ENCODE peak calls at places on chromosomes 2 and 18, in nine cellular contexts. T is mesenchymal stem cell, U is psoas muscle, R is foreskin keratinocyte, V is GM23248, F is upper lobe of right lung, J is mucosa of descending colon, Z is H1, H is Karpas-422. S is an unnamed sample. For H3K4me1, the result is how much of the 10 kb centered on the place peaks cover.

GRCh38 chr2:221810216-221810615 is 238.1 kb upstream of the EPHA4 start:
- DNase-seq in Z (no peak), R (no peak), F (no peak), U (no peak), V (no peak), H (no peak), J (no peak), T (no peak), S (no peak)

GRCh38 chr18:59033361-59033760 is 106.3 kb upstream of the SEC11C start:
- DNase-seq in U (no peak), J (no peak), T (peak), R (peak), Z (peak), F (no peak), H (peak), V (no peak), S (no peak)

GRCh38 chr2:73832905-73833304 is 4.1 kb downstream of the STAMBP start:
- DNase-seq in U (no peak), H (peak), T (no peak), R (peak), J (no peak), Z (no peak), V (no peak), F (no peak), S (no peak)

GRCh38 chr2:37599688-37600525 is 71.5 kb downstream of the CDC42EP3 start:
- DNase-seq in V (no peak), J (peak), H (no peak), Z (no peak), R (no peak), U (no peak), F (peak), T (no peak), S (no peak)

GRCh38 chr2:218294430-218294999 is 2.2 kb upstream of the TMBIM1 start:
- DNase-seq in J (no peak), Z (no peak), V (no peak), R (peak), H (no peak), F (no peak), T (no peak), U (no peak), S (no peak)

GRCh38 chr2:122061206-122061605 is 305.8 kb downstream of the TSN start:
- DNase-seq in H (no peak), V (no peak), F (no peak), R (no peak), T (no peak), Z (no peak), U (no peak), J (no peak), S (no peak)

GRCh38 chr18:22728481-22729105 is 204.5 kb upstream of the RBBP8 start:
- DNase-seq in Z (no peak), J (no peak), U (no peak), V (no peak), R (no peak), F (no peak), T (no peak), H (no peak), S (no peak)

GRCh38 chr18:48477353-48477752 is 61.5 kb upstream of the CTIF start:
- DNase-seq in F (no peak), U (no peak), H (no peak), R (no peak), J (no peak), T (no peak), V (no peak), Z (no peak), S (no peak)

GRCh38 chr2:240565267-240566202 is 2.7 kb upstream of the RNPEPL1 start:
- DNase-seq in Z (peak), U (peak), F (peak), T (peak), J (peak), R (peak), V (peak), H (peak), S (no peak)

GRCh38 chr2:234587341-234588053 is 90.6 kb upstream of the ARL4C start:
- DNase-seq in V (no peak), Z (no peak), R (no peak), J (no peak), F (no peak), U (no peak), T (peak), H (no peak), S (no peak)

GRCh38 chr2:199485732-199486335 is 28.1 kb upstream of the SATB2 start:
- DNase-seq in J (peak), Z (peak), F (no peak), T (peak), R (no peak), H (peak), U (peak), V (peak), S (no peak)

GRCh38 chr18:62778976-62779869 is 63.9 kb downstream of the PHLPP1 start:
- DNase-seq in V (no peak), H (no peak), U (no peak), Z (no peak), J (no peak), R (no peak), T (no peak), F (no peak), S (no peak)

GRCh38 chr2:216139884-216140283 is 30.7 kb downstream of the XRCC5 start:
- DNase-seq in J (peak), Z (no peak), V (peak), U (no peak), R (no peak), T (no peak), F (no peak), H (peak), S (no peak)

GRCh38 chr18:64119916-64120315 is 29.0 kb downstream of the LINC00305 start:
- DNase-seq in V (peak), J (no peak), F (no peak), U (no peak), T (no peak), H (peak), Z (no peak), R (no peak), S (no peak)

GRCh38 chr18:10767658-10768057 is 241.8 kb downstream of the NAPG start:
- DNase-seq in V (no peak), F (no peak), U (no peak), R (no peak), Z (no peak), J (no peak), T (no peak), H (no peak), S (no peak)

GRCh38 chr2:240182966-240183365 is 42.5 kb upstream of the OTOS start:
- DNase-seq in F (peak), R (no peak), T (no peak), V (no peak), J (no peak), U (no peak), Z (no peak), H (no peak), S (no peak)

GRCh38 chr2:106119074-106119473 is 75.0 kb downstream of the UXS1 start:
- DNase-seq in Z (no peak), U (no peak), F (no peak), J (no peak), V (no peak), R (no peak), T (no peak), H (no peak), S (no peak)

GRCh38 chr2:157182834-157183396 is 74.6 kb upstream of the GALNT5 start:
- DNase-seq in Z (no peak), R (peak), T (peak), U (no peak), F (no peak), V (peak), J (no peak), H (no peak), S (no peak)

GRCh38 chr2:176068037-176068832 is 15.5 kb downstream of the EVX2 start:
- DNase-seq in U (no peak), F (no peak), V (no peak), Z (peak), T (no peak), J (no peak), R (no peak), H (no peak), S (no peak)

GRCh38 chr18:13762690-13763439 is 36.4 kb downstream of the RNMT start:
- DNase-seq in R (no peak), U (no peak), V (no peak), Z (no peak), T (no peak), H (no peak), J (no peak), F (no peak), S (no peak)

GRCh38 chr2:191521608-191522208 is 156.2 kb upstream of the NABP1 start:
- DNase-seq in T (peak), H (peak), Z (no peak), V (peak), U (no peak), R (peak), F (no peak), J (no peak), S (no peak)

GRCh38 chr2:27019459-27020336 is 13.1 kb upstream of the TMEM214 start:
- DNase-seq in V (no peak), F (no peak), U (peak), H (no peak), T (peak), J (no peak), Z (no peak), R (no peak), S (no peak)

GRCh38 chr18:39969813-39970494 is 1985.1 kb upstream of the PIK3C3 start:
- DNase-seq in H (no peak), J (no peak), F (no peak), R (peak), Z (no peak), U (no peak), T (no peak), V (no peak), S (no peak)

GRCh38 chr2:201122276-201122675 is 6.3 kb downstream of the CFLAR start:
- DNase-seq in R (no peak), F (no peak), H (peak), T (no peak), J (no peak), U (peak), V (peak), Z (no peak), S (no peak)

GRCh38 chr2:200136655-200137054 is 169.8 kb upstream of the SPATS2L start:
- DNase-seq in T (no peak), U (no peak), F (no peak), J (no peak), R (no peak), Z (peak), H (no peak), V (no peak), S (no peak)

GRCh38 chr2:239947361-239948045 is 77.6 kb downstream of the NDUFA10 start:
- DNase-seq in J (no peak), U (peak), R (no peak), F (peak), V (no peak), T (no peak), Z (no peak), H (no peak), S (no peak)

GRCh38 chr18:26710460-26711096 is 154.9 kb downstream of the AQP4 start:
- DNase-seq in Z (no peak), R (no peak), H (no peak), T (no peak), F (no peak), U (no peak), J (no peak), V (no peak), S (no peak)

GRCh38 chr18:34803877-34804276 is 93.8 kb downstream of the DTNA start:
- DNase-seq in R (no peak), V (no peak), U (no peak), T (no peak), F (no peak), Z (no peak), H (no peak), J (no peak), S (no peak)

GRCh38 chr2:33134086-33134763 is 187.5 kb downstream of the LTBP1 start:
- DNase-seq in V (peak), T (peak), U (peak), Z (no peak), J (peak), H (no peak), R (peak), F (no peak), S (no peak)

GRCh38 chr2:13046557-13047165 is 329.9 kb downstream of the TRIB2 start:
- DNase-seq in J (no peak), Z (no peak), F (no peak), T (peak), R (no peak), H (peak), U (no peak), V (peak), S (no peak)

GRCh38 chr2:168515502-168515901 is 59.4 kb downstream of the CERS6 start:
- DNase-seq in T (peak), J (no peak), V (peak), Z (no peak), F (no peak), U (no peak), H (no peak), R (peak), S (no peak)

GRCh38 chr18:1663879-1664705 is 759.4 kb downstream of the ADCYAP1 start:
- DNase-seq in F (peak), U (peak), V (peak), Z (peak), J (peak), H (peak), R (no peak), T (no peak), S (peak)

GRCh38 chr2:120432976-120433815 is 87.3 kb downstream of the INHBB start:
- DNase-seq in R (no peak), V (no peak), Z (peak), H (no peak), U (no peak), T (no peak), F (no peak), J (no peak), S (no peak)

GRCh38 chr18:21243041-21243431 is 1.0 kb downstream of the GREB1L start:
- DNase-seq in F (no peak), Z (peak), J (no peak), R (peak), U (no peak), H (no peak), T (peak), V (peak), S (no peak)

GRCh38 chr2:52396836-52397235 is 1364.9 kb upstream of the NRXN1 start:
- DNase-seq in V (no peak), H (no peak), F (no peak), T (no peak), U (no peak), J (no peak), R (no peak), Z (no peak), S (no peak)

GRCh38 chr2:126220336-126220735 is 435.6 kb upstream of the GYPC start:
- DNase-seq in H (no peak), R (no peak), T (peak), U (no peak), V (no peak), F (no peak), Z (no peak), J (no peak), S (no peak)

GRCh38 chr18:29823671-29824070 is 1218.9 kb downstream of the DSC3 start:
- DNase-seq in V (peak), R (peak), U (no peak), Z (no peak), J (no peak), F (no peak), T (no peak), H (no peak), S (no peak)

DNA sequence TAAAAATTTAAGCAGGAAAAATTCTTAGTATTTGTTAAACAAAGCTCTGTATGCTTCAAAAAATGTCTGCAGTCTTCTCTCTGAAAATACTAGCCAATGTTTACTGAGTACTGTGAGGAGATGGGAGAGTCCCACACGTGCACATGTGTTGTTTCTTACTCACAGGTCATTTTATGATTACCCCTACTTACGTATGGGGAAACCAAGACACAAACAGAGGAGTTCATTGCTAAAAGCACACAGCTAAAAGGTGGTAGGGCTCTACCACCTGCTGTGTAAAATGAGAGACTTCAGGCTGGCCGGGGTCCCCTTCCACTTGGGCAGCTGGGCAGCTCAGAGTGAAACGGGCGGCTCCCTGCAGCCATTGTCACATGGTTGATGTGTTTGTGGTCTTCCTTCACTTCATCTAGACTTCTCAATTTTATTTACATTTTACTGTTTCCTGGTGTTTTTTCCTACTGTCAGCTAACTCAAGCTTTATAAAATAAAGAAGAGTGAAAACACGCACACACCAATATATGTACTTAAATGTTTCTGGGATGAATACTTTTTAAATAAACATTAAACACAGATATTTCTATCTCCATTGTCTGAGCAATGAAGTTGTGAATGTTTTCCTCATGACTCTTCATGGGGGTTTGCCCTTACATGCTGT is 71.2 kb downstream of the MBP start:
- DNase-seq in T (no peak), R (no peak), H (no peak), V (no peak), Z (no peak), F (no peak), U (no peak), J (no peak), S (no peak)
- H3K4me1 ChIP-seq in T (under half), R (under half), H (half or more), V (under half), Z (under half), F (half or more), U (under half), J (under half), S (under half)

GRCh38 chr18:36464126-36464651 is 166.7 kb downstream of the FHOD3 start:
- DNase-seq in H (peak), V (no peak), Z (peak), J (no peak), U (no peak), R (no peak), T (no peak), F (no peak), S (no peak)
- H3K4me1 ChIP-seq in H (under half), V (under half), Z (under half), J (under half), U (under half), R (under half), T (under half), F (under half), S (under half)

GRCh38 chr18:44508474-44508873 is 172.2 kb upstream of the SETBP1 start:
- DNase-seq in F (no peak), J (no peak), Z (no peak), H (no peak), R (no peak), U (no peak), V (no peak), T (no peak), S (no peak)
- H3K4me1 ChIP-seq in F (under half), J (under half), Z (under half), H (under half), R (under half), U (under half), V (under half), T (under half), S (under half)

GRCh38 chr2:8606649-8607550 is 75.0 kb upstream of the ID2 start:
- DNase-seq in T (no peak), Z (no peak), V (no peak), J (no peak), R (no peak), H (no peak), F (peak), U (no peak), S (no peak)
- H3K4me1 ChIP-seq in T (under half), Z (under half), V (under half), J (under half), R (under half), H (under half), F (under half), U (under half), S (under half)

DNA sequence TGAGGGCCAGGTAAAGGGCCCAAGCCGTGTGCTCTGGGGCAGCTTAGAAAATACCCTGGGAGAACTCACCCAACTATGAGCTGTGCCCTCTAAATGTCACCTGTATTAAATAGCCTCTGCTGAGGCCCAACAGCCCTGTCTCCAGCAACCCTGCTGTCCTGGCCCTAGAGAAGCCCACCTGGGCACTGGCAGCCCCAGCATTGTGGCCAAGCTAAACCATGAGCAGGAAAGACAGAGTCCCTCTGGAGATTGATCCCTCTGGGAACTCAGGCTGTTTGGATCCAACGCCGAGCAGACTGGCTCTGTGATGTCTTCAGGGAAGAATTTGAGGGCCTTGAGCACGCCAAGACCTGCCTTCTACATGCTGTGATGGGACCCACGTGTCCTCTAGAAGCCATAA is 126.5 kb downstream of the TTC32 start:
- DNase-seq in T (no peak), J (no peak), H (no peak), Z (no peak), V (peak), U (no peak), R (peak), F (no peak), S (no peak)
- H3K4me1 ChIP-seq in T (under half), J (under half), H (under half), Z (under half), V (under half), U (under half), R (under half), F (under half), S (under half)

DNA sequence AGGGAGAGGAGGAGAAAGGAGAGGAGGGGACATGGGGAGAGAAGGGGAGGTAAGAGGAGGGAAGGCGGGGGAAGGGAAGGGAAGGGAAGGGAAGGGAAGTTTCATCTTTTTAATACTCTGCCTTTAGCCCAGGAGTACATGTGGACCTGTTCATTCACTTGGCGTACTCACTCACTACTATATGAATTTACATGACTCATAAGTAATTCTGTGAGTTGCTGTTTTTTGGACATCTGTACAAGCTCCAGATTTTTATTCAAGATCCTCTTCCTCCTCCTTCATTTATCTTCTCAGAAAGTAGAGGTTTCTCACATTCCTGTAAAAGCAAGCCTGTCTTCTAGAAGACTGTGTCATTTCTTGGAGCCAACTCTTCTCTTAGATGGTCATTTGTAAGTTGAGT is 84.6 kb downstream of the RDH14 start:
- DNase-seq in J (no peak), F (no peak), T (no peak), Z (no peak), V (peak), U (no peak), R (no peak), H (no peak), S (no peak)
- H3K4me1 ChIP-seq in J (under half), F (under half), T (under half), Z (under half), V (under half), U (under half), R (under half), H (under half), S (under half)

GRCh38 chr18:9109523-9109922 is 7.0 kb downstream of the NDUFV2 start:
- DNase-seq in U (no peak), Z (no peak), H (no peak), V (peak), J (no peak), F (no peak), R (no peak), T (peak), S (no peak)
- H3K4me1 ChIP-seq in U (half or more), Z (under half), H (under half), V (half or more), J (half or more), F (half or more), R (under half), T (under half), S (under half)

GRCh38 chr2:177175917-177176668 is 36.5 kb upstream of the HNRNPA3 start:
- DNase-seq in J (no peak), T (no peak), V (no peak), H (no peak), U (no peak), R (peak), Z (no peak), F (no peak), S (no peak)

GRCh38 chr2:177169810-177170514 is 42.6 kb upstream of the HNRNPA3 start:
- DNase-seq in T (no peak), H (no peak), U (no peak), F (peak), V (no peak), R (peak), J (no peak), Z (no peak), S (no peak)

GRCh38 chr2:177172034-177172880 is 40.3 kb upstream of the HNRNPA3 start:
- DNase-seq in V (peak), U (no peak), R (peak), Z (no peak), F (no peak), H (no peak), J (no peak), T (peak), S (no peak)

GRCh38 chr2:177174456-177174855 is 38.1 kb upstream of the HNRNPA3 start:
- DNase-seq in U (no peak), F (no peak), R (no peak), V (peak), H (no peak), T (no peak), J (no peak), Z (no peak), S (no peak)

DNA sequence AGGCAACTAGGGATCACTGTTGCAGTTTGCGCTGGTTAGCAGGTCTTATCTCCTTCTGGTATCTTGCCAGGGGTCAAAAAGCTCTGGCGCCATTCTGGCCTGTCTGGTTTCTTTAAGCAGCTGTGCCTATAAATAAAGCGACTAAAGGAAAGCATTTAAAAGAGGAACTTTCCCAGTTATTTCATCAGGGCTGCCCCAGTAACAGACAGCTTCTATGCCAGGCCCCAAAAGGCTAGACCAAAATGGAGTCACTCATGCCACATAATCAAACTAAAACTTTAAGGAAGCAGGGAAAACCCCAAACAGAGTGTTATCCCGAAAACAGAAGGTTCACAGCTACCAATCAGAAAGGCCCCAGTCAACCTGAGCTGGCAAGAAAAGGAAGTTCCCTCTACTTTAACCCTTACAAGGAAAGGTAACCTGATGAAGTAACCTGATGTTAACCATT is 41.2 kb upstream of the HNRNPA3 start:
- DNase-seq in J (peak), F (no peak), H (no peak), U (no peak), R (peak), Z (no peak), T (peak), V (no peak), S (no peak)
- H3K4me1 ChIP-seq in J (under half), F (under half), H (under half), U (under half), R (under half), Z (under half), T (under half), V (under half), S (under half)

S was measured in iPS DF 6.9.